ENCODE peak calls at places on chromosomes 4 and X, in four cellular contexts. C, H, M and I are unnamed samples.

GRCh38 chr4:8303485-8304281 is 34.1 kb downstream of the HTRA3 start:
- DNase-seq in C (no peak), H (peak; percentile 59), M (peak; percentile 90), I (no peak)

GRCh38 chr4:95985791-95986190 is 145.9 kb downstream of the PDHA2 start:
- DNase-seq in C (no peak), H (no peak), M (no peak), I (no peak)

GRCh38 chrX:68084765-68085164 is 348.5 kb downstream of the OPHN1 start:
- DNase-seq in C (no peak), H (no peak), M (peak; percentile 65), I (no peak)

GRCh38 chrX:45714864-45715263 is 514.2 kb upstream of the DIPK2B start:
- DNase-seq in C (no peak), H (peak; percentile 25), M (peak; percentile 56), I (no peak)

GRCh38 chrX:23756165-23756564 is 13.1 kb upstream of the ACOT9 start:
- DNase-seq in C (peak; percentile 64), H (peak; percentile 82), M (peak; percentile 60), I (peak; percentile 73)

GRCh38 chr4:115969756-115970155 is 856.3 kb upstream of the NDST4 start:
- DNase-seq in C (peak; percentile 88), H (no peak), M (no peak), I (no peak)

GRCh38 chrX:66074920-66075879 is 35.3 kb upstream of the VSIG4 start:
- DNase-seq in C (no peak), H (no peak), M (no peak), I (no peak)

GRCh38 chr4:111027526-111027925 is 404.6 kb upstream of the PITX2 start:
- DNase-seq in C (no peak), H (no peak), M (no peak), I (no peak)

GRCh38 chr4:83358410-83358809 is 23.8 kb upstream of the HPSE start:
- DNase-seq in C (no peak), H (peak; percentile 37), M (peak; percentile 44), I (no peak)

GRCh38 chrX:74232859-74233258 is 71.1 kb upstream of the ZCCHC13 start:
- DNase-seq in C (no peak), H (no peak), M (peak; percentile 25), I (no peak)

GRCh38 chr4:125951275-125951887 is 636.6 kb downstream of the FAT4 start:
- DNase-seq in C (no peak), H (no peak), M (peak; percentile 79), I (no peak)

GRCh38 chrX:99750721-99751120 is 659.4 kb downstream of the PCDH19 start:
- DNase-seq in C (peak; percentile 32), H (no peak), M (no peak), I (no peak)

GRCh38 chrX:54994099-54994498 is at the start of gene PFKFB1:
- DNase-seq in C (no peak), H (no peak), M (no peak), I (no peak)

GRCh38 chrX:40772290-40772689 is 36.9 kb upstream of the MED14 start:
- DNase-seq in C (no peak), H (no peak), M (peak; percentile 27), I (no peak)

GRCh38 chr4:16464651-16465050 is 238.4 kb upstream of the TAPT1 start:
- DNase-seq in C (no peak), H (no peak), M (no peak), I (no peak)

GRCh38 chr4:8291036-8291682 is 21.6 kb downstream of the HTRA3 start:
- DNase-seq in C (no peak), H (no peak), M (no peak), I (no peak)

GRCh38 chr4:105924341-105924740 is 29.1 kb downstream of the NPNT start:
- DNase-seq in C (no peak), H (no peak), M (no peak), I (no peak)

GRCh38 chr4:8721621-8722020 is 129.1 kb downstream of the CPZ start:
- DNase-seq in C (no peak), H (no peak), M (no peak), I (no peak)

GRCh38 chr4:189185810-189186432 is 754.8 kb upstream of the FRG1 start:
- DNase-seq in C (peak; percentile 87), H (no peak), M (no peak), I (no peak)

GRCh38 chr4:63553123-63553522 is 856.1 kb downstream of the TECRL start:
- DNase-seq in C (no peak), H (no peak), M (no peak), I (no peak)

GRCh38 chr4:26273308-26273980 is 47.4 kb upstream of the RBPJ start:
- DNase-seq in C (peak; percentile 59), H (peak; percentile 41), M (no peak), I (no peak)

GRCh38 chrX:107451754-107452153 is 2.3 kb downstream of the FRMPD3 start:
- DNase-seq in C (peak; percentile 67), H (no peak), M (no peak), I (peak; percentile 64)

GRCh38 chr4:123478859-123479345 is 82.3 kb downstream of the SPRY1 start:
- DNase-seq in C (no peak), H (peak; percentile 82), M (peak; percentile 56), I (peak; percentile 78)

GRCh38 chr4:82431026-82431745 is 796 bp downstream of the ENOPH1 start:
- DNase-seq in C (peak; percentile 42), H (peak; percentile 67), M (no peak), I (peak; percentile 69)

GRCh38 chrX:151694121-151694520 is 1.1 kb upstream of the PRRG3 start:
- DNase-seq in C (no peak), H (no peak), M (no peak), I (no peak)

DNA sequence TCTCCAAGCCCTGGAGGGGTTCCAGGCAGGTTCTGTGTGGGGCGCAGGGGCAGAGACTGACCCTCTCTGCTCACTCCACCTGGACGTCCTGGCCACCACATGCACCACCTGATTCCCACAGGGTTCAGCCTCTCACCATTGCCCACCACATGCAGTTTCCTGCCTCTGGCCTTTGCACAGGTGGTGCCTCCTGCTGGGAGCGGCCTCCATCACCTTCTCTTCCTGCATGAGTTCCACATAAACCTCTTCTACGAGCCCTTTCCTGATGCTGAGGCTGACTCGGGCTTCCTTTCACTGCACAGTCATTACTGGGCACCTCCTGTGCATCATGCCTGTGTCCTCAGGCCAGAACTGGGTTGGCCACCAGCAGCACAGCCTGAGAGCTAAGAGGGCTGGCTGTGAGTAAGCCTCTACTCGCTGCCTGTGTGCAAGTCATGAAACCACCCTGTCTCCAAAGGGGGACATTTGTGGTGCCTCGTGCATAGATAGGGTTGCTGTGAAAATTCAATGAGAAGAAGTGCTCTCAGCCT is 19.9 kb downstream of the MAN2B2 start:
- DNase-seq in C (no peak), H (no peak), M (no peak), I (no peak)
- H2AFZ ChIP-seq in C (no peak overlapping the region), H (no peak overlapping the region), M (no peak overlapping the region), I (no peak overlapping the region)

GRCh38 chr4:139978692-139979091 is 175.3 kb downstream of the MAML3 start:
- DNase-seq in C (no peak), H (no peak), M (no peak), I (peak; percentile 69)
- H2AFZ ChIP-seq in C (no peak overlapping the region), H (no peak overlapping the region), M (no peak overlapping the region), I (no peak overlapping the region)

DNA sequence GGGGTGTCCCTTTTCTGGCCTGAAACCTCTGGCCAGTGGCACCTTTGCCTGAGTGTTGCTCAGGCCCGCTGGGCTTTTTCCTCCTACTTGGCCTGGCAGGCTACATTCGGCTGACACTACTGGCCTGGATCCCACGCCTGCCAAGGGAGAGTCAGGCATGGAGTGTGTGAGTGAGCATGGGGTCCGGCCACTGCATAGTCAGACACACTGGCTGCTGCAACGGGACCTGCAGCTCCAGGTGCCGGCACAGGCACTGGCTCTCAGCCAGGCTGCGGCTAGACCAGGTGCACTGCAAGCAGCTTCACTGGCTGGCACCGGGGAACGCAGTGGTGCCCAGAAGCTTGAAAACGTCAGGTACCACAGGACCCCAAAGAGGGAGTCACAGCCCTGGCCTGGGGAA is 434.9 kb downstream of the ARHGAP24 start:
- DNase-seq in C (no peak), H (no peak), M (no peak), I (no peak)
- H2AFZ ChIP-seq in C (no peak overlapping the region), H (no peak overlapping the region), M (no peak overlapping the region), I (no peak overlapping the region)

DNA sequence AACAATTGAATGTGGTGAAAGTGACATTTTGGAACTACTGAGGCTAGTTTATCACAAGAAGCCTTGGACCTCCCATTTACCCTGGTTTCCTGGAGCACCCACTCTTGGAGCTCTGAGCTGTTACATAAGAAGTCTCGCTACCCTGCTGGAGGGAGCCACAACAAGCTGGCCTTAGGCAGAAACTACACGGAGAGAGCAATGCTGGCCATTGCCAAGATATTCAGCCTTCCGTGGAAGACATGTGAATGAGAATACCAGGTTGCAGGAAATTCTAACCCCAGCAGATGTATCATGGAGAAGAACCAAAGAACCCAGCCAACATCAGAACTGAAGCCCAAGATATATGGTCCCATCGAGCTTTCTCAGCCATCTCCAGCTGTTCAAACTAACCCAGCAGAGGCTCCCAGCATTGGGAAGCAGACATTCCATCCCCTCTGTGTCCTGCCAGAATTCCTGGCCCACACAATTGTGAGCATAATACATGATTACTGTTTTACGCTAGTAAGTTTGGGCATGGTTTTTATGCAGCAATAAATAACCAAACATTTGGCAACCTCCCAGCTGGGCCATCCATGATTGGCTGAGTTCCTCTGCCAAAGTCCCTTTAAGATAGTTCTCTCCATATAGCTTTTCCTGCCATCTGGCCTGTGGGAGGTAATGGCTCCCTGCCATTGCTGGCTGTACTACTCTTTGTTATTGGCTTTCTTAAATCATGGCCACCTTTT is 17.9 kb upstream of the PDE5A start:
- DNase-seq in C (no peak), H (peak; percentile 46), M (peak; percentile 69), I (no peak)
- H2AFZ ChIP-seq in C (no peak overlapping the region), H (no peak overlapping the region), M (no peak overlapping the region), I (no peak overlapping the region)

DNA sequence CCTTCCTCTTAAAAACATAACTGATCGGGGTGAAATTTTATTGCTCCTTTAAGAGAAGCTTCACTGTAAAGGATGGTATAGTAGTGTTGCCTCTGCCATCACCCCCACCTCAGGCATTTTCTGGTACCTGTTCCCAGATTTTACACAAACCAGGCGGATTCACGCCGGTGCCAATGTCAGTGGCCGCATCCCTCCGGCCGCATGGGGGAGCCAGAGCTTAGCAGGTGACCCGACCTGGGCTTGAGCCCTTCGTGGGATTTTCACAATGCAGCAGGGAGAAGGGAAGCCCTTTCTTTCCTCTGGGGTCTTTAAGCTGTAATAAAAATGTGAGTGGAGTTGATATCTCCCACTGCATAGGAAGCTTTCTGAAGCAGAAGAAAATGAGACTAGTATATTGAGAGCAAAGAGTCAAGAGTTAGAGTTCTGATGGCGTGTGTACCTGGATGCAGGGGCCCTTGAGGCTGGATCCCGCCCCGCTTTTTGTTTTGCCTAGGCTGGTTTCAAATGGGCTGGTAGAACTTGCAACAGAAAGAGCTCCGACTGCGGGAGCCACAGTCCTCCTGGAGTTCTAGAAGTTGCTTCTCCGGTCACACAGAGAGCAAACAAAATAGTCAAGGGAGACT is 59.4 kb downstream of the POLR2B start:
- DNase-seq in C (peak; percentile 79), H (peak; percentile 79), M (peak; percentile 53), I (peak; percentile 19)
- H2AFZ ChIP-seq in C (peak overlapping the region; percentile 93), H (no peak overlapping the region), M (no peak overlapping the region), I (no peak overlapping the region)

GRCh38 chr4:157012781-157013180 is 41.2 kb upstream of the PDGFC start:
- DNase-seq in C (no peak), H (peak; percentile 6), M (no peak), I (no peak)
- H2AFZ ChIP-seq in C (no peak overlapping the region), H (no peak overlapping the region), M (no peak overlapping the region), I (no peak overlapping the region)

GRCh38 chrX:20315140-20315539 is 48.4 kb upstream of the RPS6KA3 start:
- DNase-seq in C (no peak), H (peak; percentile 8), M (no peak), I (peak; percentile 75)
- H2AFZ ChIP-seq in C (no peak overlapping the region), H (no peak overlapping the region), M (no peak overlapping the region), I (peak overlapping the region; percentile 37)